ENCODE peak calls at places on chromosomes 11 and 22, in five cellular contexts. W is thyroid gland, X is brain microvascular endothelial cell, M is A549, O is H1. Z is an unnamed sample.

GRCh38 chr11:85539740-85540139 is 87.4 kb downstream of the DLG2 start:
- DNase-seq in X (no peak), O (no peak), M (no peak), W (no peak), Z (no peak)

GRCh38 chr11:76266269-76266668 is 60.0 kb upstream of the WNT11 start:
- DNase-seq in O (no peak), W (no peak), M (peak), X (peak), Z (peak)

GRCh38 chr11:76797341-76798201 is 14.4 kb downstream of the TSKU start:
- DNase-seq in O (peak), M (no peak), W (no peak), X (no peak), Z (no peak)

GRCh38 chr22:48099251-48099650 is 1336.8 kb downstream of the TBC1D22A start:
- DNase-seq in W (no peak), O (no peak), X (no peak), M (no peak), Z (no peak)

GRCh38 chr11:99020324-99021225 is at the start of gene CNTN5:
- DNase-seq in X (peak), M (peak), O (peak), W (peak), Z (no peak)

GRCh38 chr11:75826463-75827220 is 11.6 kb downstream of the UVRAG start:
- DNase-seq in W (no peak), M (no peak), O (no peak), X (no peak), Z (no peak)

GRCh38 chr11:45880772-45881570 is 4.5 kb upstream of the MAPK8IP1 start:
- DNase-seq in X (no peak), W (no peak), O (no peak), M (no peak), Z (no peak)

GRCh38 chr11:15119352-15119751 is 4.6 kb downstream of the INSC start:
- DNase-seq in X (no peak), W (no peak), O (no peak), M (no peak), Z (no peak)

GRCh38 chr11:12219732-12220131 is 109.3 kb downstream of the MICAL2 start:
- DNase-seq in X (peak), W (no peak), O (no peak), M (no peak), Z (no peak)

GRCh38 chr11:27913650-27914049 is 194.3 kb downstream of the KIF18A start:
- DNase-seq in O (no peak), M (peak), W (no peak), X (peak), Z (no peak)

GRCh38 chr11:2898366-2899079 is 12.9 kb upstream of the CDKN1C start:
- DNase-seq in W (peak), X (peak), O (no peak), M (peak), Z (peak)

GRCh38 chr22:24341657-24342056 is 71.0 kb downstream of the SPECC1L start:
- DNase-seq in M (no peak), W (no peak), X (no peak), O (no peak), Z (no peak)

GRCh38 chr22:28146401-28147304 is 227.6 kb upstream of the PITPNB start:
- DNase-seq in X (no peak), O (no peak), M (no peak), W (peak), Z (no peak)

GRCh38 chr11:113723706-113724246 is 17.7 kb upstream of the TMPRSS5 start:
- DNase-seq in O (no peak), W (no peak), X (no peak), M (no peak), Z (no peak)

GRCh38 chr11:13784848-13785247 is 116.4 kb downstream of the FAR1 start:
- DNase-seq in O (no peak), M (no peak), W (no peak), X (no peak), Z (no peak)

GRCh38 chr11:68463714-68464113 is 3.2 kb downstream of the PPP6R3 start:
- DNase-seq in M (no peak), W (no peak), O (no peak), X (no peak), Z (no peak)

GRCh38 chr22:23163665-23164064 is 16.6 kb upstream of the BCR start:
- DNase-seq in X (no peak), W (peak), O (no peak), M (no peak), Z (no peak)

DNA sequence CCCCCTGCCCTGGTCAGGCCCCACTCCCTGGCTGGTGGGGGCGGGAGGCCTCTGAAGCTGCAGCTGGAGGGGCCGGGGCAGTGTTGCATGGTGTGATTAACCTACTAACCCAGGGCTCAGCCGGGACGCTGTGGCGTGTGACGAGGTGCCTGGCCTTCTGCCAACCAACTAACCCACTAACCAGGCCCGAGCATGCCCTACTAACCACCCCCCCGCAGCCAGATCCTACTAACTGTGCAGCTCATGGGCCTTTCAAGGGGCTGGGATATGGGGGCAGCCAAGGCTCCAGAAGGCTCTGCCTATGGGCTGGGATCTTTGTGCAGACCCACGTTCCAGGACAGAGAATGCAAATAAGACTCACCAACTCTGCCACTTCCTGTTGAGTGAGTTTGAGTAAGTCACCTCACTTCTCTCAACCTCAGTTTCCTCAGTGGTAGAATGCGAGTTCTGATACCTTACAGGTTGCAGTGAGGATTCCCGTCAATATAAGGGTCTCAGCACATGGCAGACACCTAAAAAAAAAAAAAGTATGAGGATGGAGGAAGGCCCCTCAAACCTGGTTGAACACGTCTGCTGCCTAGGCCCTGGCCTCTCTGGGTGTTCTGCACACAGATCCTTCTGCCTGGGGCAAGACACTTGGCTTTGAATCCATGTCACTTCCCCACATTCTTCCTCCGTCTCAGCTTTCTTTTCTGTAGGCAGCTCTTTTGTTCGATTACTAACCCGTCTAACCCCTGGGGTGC is 14.1 kb downstream of the MIAT start:
- DNase-seq in W (peak), O (no peak), X (no peak), M (no peak), Z (no peak)
- H3K27ac ChIP-seq in W (peak), O (peak), X (no peak), M (peak), Z (peak)

GRCh38 chr11:64776875-64777274 is 1.5 kb downstream of the SF1 start:
- DNase-seq in O (no peak), W (no peak), X (no peak), M (no peak), Z (no peak)
- H3K27ac ChIP-seq in O (no peak), W (no peak), X (no peak), M (peak), Z (peak)

GRCh38 chr11:87666730-87667129 is 508.5 kb downstream of the RAB38 start:
- DNase-seq in W (no peak), X (no peak), M (no peak), O (no peak), Z (no peak)
- H3K27ac ChIP-seq in W (no peak), X (no peak), M (no peak), O (no peak), Z (no peak)

DNA sequence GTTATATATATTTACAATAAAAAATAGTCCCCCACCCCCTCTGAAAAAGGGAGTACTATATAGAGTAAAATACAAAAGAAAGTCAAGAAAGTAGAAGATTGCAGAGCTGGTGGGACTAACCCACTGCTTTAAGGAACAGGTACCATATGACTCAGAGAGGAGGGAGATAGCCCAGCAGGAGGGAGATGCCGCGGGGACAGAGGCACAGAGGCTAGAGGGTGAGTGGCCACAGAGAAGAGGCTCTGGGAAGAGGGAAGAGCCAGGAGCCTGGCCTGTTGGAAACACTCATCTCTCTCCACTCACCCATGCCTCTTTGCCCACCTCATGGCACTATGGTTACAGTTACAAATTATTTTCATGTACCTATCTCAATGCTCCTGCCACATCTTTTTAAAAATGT is 53.6 kb upstream of the LYVE1 start:
- DNase-seq in X (no peak), O (peak), W (no peak), M (no peak), Z (no peak)
- H3K27ac ChIP-seq in X (no peak), O (no peak), W (no peak), M (no peak), Z (no peak)

GRCh38 chr11:60257956-60258722 is 15.2 kb upstream of the MS4A4E start:
- DNase-seq in M (no peak), O (no peak), W (no peak), X (no peak), Z (no peak)
- H3K27ac ChIP-seq in M (no peak), O (no peak), W (no peak), X (no peak), Z (no peak)

GRCh38 chr11:95727630-95728029 is 62.0 kb downstream of the FAM76B start:
- DNase-seq in O (no peak), X (no peak), W (no peak), M (no peak), Z (no peak)
- H3K27ac ChIP-seq in O (no peak), X (no peak), W (no peak), M (no peak), Z (no peak)